ENCODE peak calls at places on chromosomes 6 and 20, in six cellular contexts. V is HepG2, K is H1, Y is HCT116, G is K562, R is GM12878. M is an unnamed sample.

GRCh38 chr6:122071950-122072647 is 327.4 kb upstream of the HSF2 start:
- DNase-seq in V (no peak), K (no peak), Y (no peak), G (no peak), R (no peak), M (no peak)

GRCh38 chr20:62267543-62267942 is 29.2 kb downstream of the OSBPL2 start:
- DNase-seq in V (no peak), K (no peak), Y (no peak), G (no peak), R (no peak), M (no peak)

GRCh38 chr20:9412309-9412708 is 102.1 kb upstream of the LAMP5 start:
- DNase-seq in V (no peak), K (no peak), Y (no peak), G (no peak), R (peak), M (no peak)

GRCh38 chr20:35953411-35954199 is 697 bp downstream of the SCAND1 start:
- DNase-seq in V (no peak), K (peak), Y (no peak), G (peak), R (no peak), M (peak)

GRCh38 chr6:133888931-133889556 is at the start of gene TCF21:
- DNase-seq in V (no peak), K (peak), Y (no peak), G (no peak), R (no peak), M (peak)

GRCh38 chr20:11849270-11849920 is 68.3 kb upstream of the BTBD3 start:
- DNase-seq in V (no peak), K (no peak), Y (no peak), G (no peak), R (no peak), M (no peak)

GRCh38 chr6:5344038-5344437 is 82.7 kb downstream of the FARS2 start:
- DNase-seq in V (no peak), K (no peak), Y (no peak), G (peak), R (no peak), M (no peak)

GRCh38 chr6:39945626-39946025 is 11.4 kb upstream of the MOCS1 start:
- DNase-seq in V (no peak), K (no peak), Y (no peak), G (peak), R (no peak), M (no peak)

GRCh38 chr20:35901678-35902544 is 52.4 kb downstream of the SCAND1 start:
- DNase-seq in V (peak), K (no peak), Y (peak), G (peak), R (no peak), M (no peak)

GRCh38 chr20:63363981-63364536 is 2.9 kb upstream of the CHRNA4 start:
- DNase-seq in V (no peak), K (no peak), Y (no peak), G (no peak), R (no peak), M (no peak)

GRCh38 chr6:63529498-63529897 is 42.8 kb upstream of the LOC128125822 start:
- DNase-seq in V (no peak), K (no peak), Y (no peak), G (no peak), R (no peak), M (no peak)

GRCh38 chr6:77825204-77825603 is 172.4 kb downstream of the MEI4 start:
- DNase-seq in V (no peak), K (no peak), Y (no peak), G (no peak), R (no peak), M (no peak)

GRCh38 chr6:113586413-113586812 is 270.7 kb upstream of the MARCKS start:
- DNase-seq in V (no peak), K (no peak), Y (no peak), G (no peak), R (no peak), M (no peak)

GRCh38 chr6:158064725-158065251 is 83.1 kb downstream of the SYNJ2 start:
- DNase-seq in V (no peak), K (no peak), Y (no peak), G (no peak), R (no peak), M (no peak)

GRCh38 chr6:112311950-112312547 is 35.1 kb upstream of the RFPL4B start:
- DNase-seq in V (peak), K (no peak), Y (no peak), G (peak), R (no peak), M (no peak)

GRCh38 chr6:13814938-13815575 is 700 bp upstream of the MCUR1 start:
- DNase-seq in V (no peak), K (no peak), Y (no peak), G (peak), R (no peak), M (no peak)

GRCh38 chr6:3205913-3206312 is 21.5 kb downstream of the TUBB2B start:
- DNase-seq in V (no peak), K (no peak), Y (no peak), G (peak), R (no peak), M (no peak)

GRCh38 chr6:170292778-170293164 is 1.9 kb upstream of the DLL1 start:
- DNase-seq in V (no peak), K (no peak), Y (peak), G (peak), R (no peak), M (no peak)

GRCh38 chr20:24916412-24916811 is 32.7 kb upstream of the CST7 start:
- DNase-seq in V (no peak), K (no peak), Y (no peak), G (no peak), R (no peak), M (no peak)

GRCh38 chr6:46138281-46138680 is 8.5 kb downstream of the ENPP4 start:
- DNase-seq in V (no peak), K (no peak), Y (no peak), G (no peak), R (no peak), M (no peak)

GRCh38 chr6:10531513-10531912 is 10.4 kb downstream of the GCNT2 start:
- DNase-seq in V (no peak), K (no peak), Y (no peak), G (no peak), R (no peak), M (no peak)

GRCh38 chr6:29810371-29810770 is 17.3 kb upstream of the HLA-G start:
- DNase-seq in V (no peak), K (no peak), Y (no peak), G (no peak), R (no peak), M (no peak)

GRCh38 chr6:34391711-34392496 is 565 bp downstream of the NUDT3 start:
- DNase-seq in V (peak), K (peak), Y (no peak), G (peak), R (no peak), M (peak)

GRCh38 chr20:33076662-33077398 is 2.6 kb upstream of the BPIFB4 start:
- DNase-seq in V (peak), K (no peak), Y (peak), G (no peak), R (no peak), M (no peak)

GRCh38 chr20:43915209-43916072 is 789 bp downstream of the TOX2 start:
- DNase-seq in V (no peak), K (peak), Y (no peak), G (no peak), R (no peak), M (peak)

GRCh38 chr20:47887064-47887463 is 101.8 kb upstream of the SULF2 start:
- DNase-seq in V (no peak), K (no peak), Y (no peak), G (no peak), R (no peak), M (no peak)

GRCh38 chr20:8454137-8454712 is 322.2 kb downstream of the PLCB1 start:
- DNase-seq in V (peak), K (no peak), Y (peak), G (no peak), R (peak), M (no peak)

GRCh38 chr20:32249030-32249738 is 28.3 kb upstream of the KIF3B start:
- DNase-seq in V (no peak), K (no peak), Y (no peak), G (no peak), R (no peak), M (no peak)

GRCh38 chr6:151015320-151015719 is 149.8 kb downstream of the MTHFD1L start:
- DNase-seq in V (no peak), K (no peak), Y (no peak), G (no peak), R (no peak), M (no peak)

GRCh38 chr20:24309596-24309995 is 159.8 kb upstream of the SYNDIG1 start:
- DNase-seq in V (no peak), K (no peak), Y (no peak), G (no peak), R (no peak), M (no peak)

GRCh38 chr6:121826156-121826810 is 390.8 kb downstream of the GJA1 start:
- DNase-seq in V (no peak), K (no peak), Y (peak), G (no peak), R (no peak), M (no peak)

GRCh38 chr6:54102239-54102638 is 9.0 kb upstream of the MLIP start:
- DNase-seq in V (no peak), K (no peak), Y (no peak), G (no peak), R (no peak), M (no peak)

GRCh38 chr20:20079102-20079784 is 26.9 kb downstream of the CFAP61 start:
- DNase-seq in V (peak), K (no peak), Y (no peak), G (no peak), R (no peak), M (no peak)

GRCh38 chr6:1832844-1833787 is 223.4 kb downstream of the FOXC1 start:
- DNase-seq in V (peak), K (no peak), Y (no peak), G (no peak), R (no peak), M (no peak)

GRCh38 chr6:76533661-76534060 is 461.2 kb upstream of the IMPG1 start:
- DNase-seq in V (no peak), K (no peak), Y (no peak), G (no peak), R (no peak), M (no peak)

GRCh38 chr6:34237316-34237721 is 646 bp downstream of the HMGA1 start:
- DNase-seq in V (no peak), K (no peak), Y (no peak), G (peak), R (no peak), M (no peak)

GRCh38 chr6:41571066-41571780 is 25.0 kb downstream of the FOXP4 start:
- DNase-seq in V (no peak), K (no peak), Y (no peak), G (no peak), R (no peak), M (peak)

GRCh38 chr20:8388146-8388545 is 256.1 kb downstream of the PLCB1 start:
- DNase-seq in V (no peak), K (no peak), Y (no peak), G (no peak), R (no peak), M (no peak)

DNA sequence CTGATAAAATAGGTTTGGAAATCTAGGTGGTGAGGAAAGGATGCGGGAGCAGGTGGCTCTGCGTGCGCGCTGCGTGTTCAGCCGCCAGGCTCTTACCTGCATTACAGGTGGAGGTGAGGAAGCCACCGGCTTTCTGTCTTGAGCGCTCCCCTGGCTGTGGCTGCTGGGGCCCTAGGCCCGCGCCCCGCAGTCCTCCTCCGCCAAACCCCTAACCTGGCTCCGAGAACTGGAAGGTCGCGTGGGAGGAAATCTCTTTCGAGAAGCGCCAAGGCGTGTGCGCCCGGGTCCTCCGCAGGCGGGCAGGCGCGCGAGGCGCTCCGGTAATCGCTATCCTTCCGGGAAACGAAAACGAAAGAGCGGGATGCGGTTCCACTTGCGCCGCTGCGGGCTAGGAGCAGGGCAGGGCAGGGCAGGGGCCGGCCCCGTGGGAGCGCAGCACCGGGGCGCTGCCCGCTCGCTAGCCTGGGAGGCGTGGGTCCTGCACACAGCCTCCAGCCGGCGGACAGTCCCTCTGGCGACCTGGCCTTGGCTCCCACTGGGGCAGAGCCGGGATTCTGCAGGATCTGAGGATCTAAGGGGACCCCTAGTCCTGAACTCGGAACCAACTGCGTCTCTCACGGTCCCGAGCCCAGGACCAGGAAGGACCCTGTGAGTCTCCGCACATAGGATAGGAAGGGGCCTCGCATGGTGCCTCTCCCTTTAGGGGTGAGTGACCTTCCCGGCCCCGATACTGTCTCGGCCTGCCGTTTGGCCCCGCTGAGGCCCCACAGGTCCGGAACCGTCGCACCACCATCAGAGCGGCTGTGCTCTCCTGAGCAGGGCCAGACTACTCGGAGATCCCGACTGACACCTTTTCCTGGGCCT is at the start of gene ETV7:
- DNase-seq in V (no peak), K (peak), Y (no peak), G (no peak), R (no peak), M (peak)
- TF ChIP-seq ATF3 in V (no peak), K (no peak), Y (no peak), G (no peak), R (no peak), M (no peak)

GRCh38 chr6:24799541-24799915 is 811 bp upstream of the ARMH2 start:
- DNase-seq in V (peak), K (no peak), Y (no peak), G (peak), R (no peak), M (no peak)
- TF ChIP-seq ATF3 in V (no peak), K (no peak), Y (no peak), G (no peak), R (no peak), M (no peak)

GRCh38 chr6:44248579-44248978 is 1.7 kb downstream of the HSP90AB1 start:
- DNase-seq in V (no peak), K (no peak), Y (no peak), G (no peak), R (no peak), M (no peak)

GRCh38 chr6:44245912-44246662 is 814 bp upstream of the HSP90AB1 start:
- DNase-seq in V (peak), K (peak), Y (peak), G (peak), R (no peak), M (peak)

GRCh38 chr6:44246663-44247337 is at the start of gene HSP90AB1:
- DNase-seq in V (peak), K (peak), Y (peak), G (peak), R (peak), M (peak)

GRCh38 chr6:44249082-44249748 is 2.3 kb downstream of the HSP90AB1 start:
- DNase-seq in V (no peak), K (no peak), Y (no peak), G (no peak), R (no peak), M (no peak)

DNA sequence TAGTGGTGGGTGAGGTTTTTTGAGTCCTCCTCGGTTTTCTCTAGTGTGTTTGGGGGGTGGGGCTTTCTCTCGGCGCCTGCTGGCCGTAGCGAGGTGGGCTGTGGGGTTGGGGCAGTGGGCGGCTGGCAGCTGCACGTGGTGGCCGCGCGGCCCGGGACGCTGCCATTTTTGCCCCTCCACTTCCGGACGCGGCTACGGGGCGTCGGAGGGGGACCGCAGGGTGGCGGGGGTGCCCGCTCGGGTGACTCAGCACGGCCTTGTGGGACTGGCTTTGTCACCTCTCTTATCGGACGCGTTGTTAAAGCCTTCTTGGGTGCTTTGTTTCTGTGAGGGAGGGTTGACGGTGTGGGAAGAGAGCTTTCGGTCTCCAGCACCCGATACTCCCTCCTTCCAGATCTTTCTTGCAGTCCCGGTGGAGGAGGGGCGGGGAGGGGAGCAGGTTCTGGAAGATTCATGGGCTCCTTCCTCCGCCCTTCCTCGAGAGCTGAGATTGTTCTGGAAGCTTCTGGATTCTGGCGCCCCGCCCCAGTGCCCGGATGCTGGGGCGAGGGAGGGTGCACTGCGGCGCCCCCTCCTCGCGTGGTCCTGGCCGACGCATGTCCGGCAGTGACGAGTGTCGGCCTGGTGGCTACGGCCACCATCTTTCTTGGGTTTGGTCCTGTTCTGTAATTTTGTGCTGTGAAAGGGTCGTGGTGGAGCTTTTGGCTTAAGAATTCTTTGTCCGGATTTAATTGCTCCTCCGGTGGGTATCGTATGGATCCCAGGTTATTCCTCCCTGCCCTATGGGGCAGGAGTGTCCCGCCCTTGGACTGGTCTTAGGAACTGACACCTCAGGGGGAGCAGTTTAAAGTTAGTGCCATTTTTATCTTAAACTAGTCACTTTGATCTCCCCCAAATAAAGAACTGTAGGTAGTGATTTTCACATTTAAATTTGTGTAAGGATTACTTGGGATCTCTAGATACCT is 719 bp downstream of the HSP90AB1 start:
- DNase-seq in V (peak), K (no peak), Y (no peak), G (peak), R (no peak), M (peak)
- TF ChIP-seq ATF3 in V (no peak), K (no peak), Y (no peak), G (no peak), R (no peak), M (no peak)

GRCh38 chr20:51346686-51347485 is 195.6 kb downstream of the NFATC2 start:
- DNase-seq in V (no peak), K (no peak), Y (no peak), G (no peak), R (no peak), M (no peak)
- TF ChIP-seq ATF3 in V (no peak), K (no peak), Y (no peak), G (no peak), R (no peak), M (no peak)